ENCODE peak calls at places on chromosomes 7 and 10, in six cellular contexts. K is fibroblast of lung, U is cardiac fibroblast, R is transverse colon, D is astrocyte of the spinal cord, M is A549. Z is an unnamed sample.

GRCh38 chr10:25933653-25934608 is at the start of gene MYO3A:
- DNase-seq in D (no peak), R (no peak), K (no peak), M (no peak), U (no peak), Z (no peak)

GRCh38 chr10:71621783-71622526 is 97.6 kb downstream of the C10orf105 start:
- DNase-seq in U (peak; percentile 19), K (peak; percentile 73), D (peak; percentile 50), M (no peak), R (no peak), Z (peak; percentile 12)

GRCh38 chr10:5284311-5285057 is 80.3 kb upstream of the UCN3 start:
- DNase-seq in U (peak; percentile 97), R (no peak), K (peak; percentile 56), M (peak; percentile 77), D (no peak), Z (no peak)

GRCh38 chr7:140230517-140230861 is 53.7 kb upstream of the KDM7A start:
- DNase-seq in M (no peak), U (no peak), R (peak; percentile 75), D (no peak), K (no peak), Z (no peak)

GRCh38 chr7:126411821-126412383 is 840.8 kb downstream of the GRM8 start:
- DNase-seq in K (no peak), U (no peak), D (no peak), M (no peak), R (no peak), Z (no peak)

GRCh38 chr10:45404770-45405120 is 30.7 kb downstream of the ALOX5 start:
- DNase-seq in D (no peak), U (no peak), R (no peak), M (no peak), K (no peak), Z (no peak)

GRCh38 chr10:79019961-79020491 is 48.7 kb upstream of the ZMIZ1 start:
- DNase-seq in D (no peak), K (no peak), U (peak; percentile 62), M (no peak), R (no peak), Z (no peak)

GRCh38 chr10:96752380-96752779 is 32.1 kb upstream of the PIK3AP1 start:
- DNase-seq in D (no peak), K (peak; percentile 4), U (no peak), M (no peak), R (no peak), Z (no peak)

GRCh38 chr7:127950233-127950935 is 80.9 kb downstream of the LRRC4 start:
- DNase-seq in U (no peak), K (no peak), R (no peak), D (no peak), M (no peak), Z (no peak)

GRCh38 chr7:102244601-102245000 is 42.1 kb upstream of the SH2B2 start:
- DNase-seq in M (no peak), R (no peak), U (no peak), D (no peak), K (no peak), Z (no peak)

GRCh38 chr7:135164357-135165021 is 6.0 kb downstream of the CYREN start:
- DNase-seq in U (peak; percentile 32), M (no peak), R (no peak), K (no peak), D (no peak), Z (no peak)

DNA sequence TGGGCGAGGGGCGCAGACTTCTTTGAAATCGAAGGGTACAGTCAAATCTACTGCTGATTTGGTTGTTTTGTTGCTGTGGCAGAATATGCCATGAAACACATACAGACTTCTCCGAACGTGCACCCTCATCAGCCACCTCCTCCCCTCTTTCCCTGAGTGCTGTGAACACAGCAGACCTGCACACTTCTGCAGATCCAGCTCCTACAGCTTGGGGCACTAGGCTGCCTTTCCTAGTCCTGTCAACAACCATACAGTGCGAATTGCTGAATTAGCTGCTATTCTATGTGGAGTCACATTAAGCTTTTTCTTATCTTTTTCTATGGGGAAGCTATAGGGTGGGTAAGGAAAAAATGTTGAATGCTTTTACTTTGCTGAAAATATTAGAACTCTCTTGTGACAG is 57.5 kb downstream of the COL17A1 start:
- DNase-seq in D (no peak), M (peak; percentile 58), U (peak; percentile 28), K (peak; percentile 8), R (no peak), Z (no peak)
- TF ChIP-seq CTCF in D (peak; percentile 53), M (peak; percentile 15), U (peak; percentile 47), K (peak; percentile 63), R (no peak), Z (peak; percentile 57)

GRCh38 chr10:21290499-21291160 is 234.9 kb downstream of the SKIDA1 start:
- DNase-seq in U (no peak), R (no peak), K (peak; percentile 52), D (no peak), M (no peak), Z (no peak)
- H3K4me3 ChIP-seq in U (no peak overlapping the region), R (no peak overlapping the region), K (no peak overlapping the region), D (no peak overlapping the region), M (no peak overlapping the region), Z (no peak overlapping the region)

GRCh38 chr7:136213012-136213411 is 235.9 kb upstream of the MTPN start:
- DNase-seq in D (no peak), K (no peak), M (no peak), R (no peak), U (no peak), Z (no peak)

DNA sequence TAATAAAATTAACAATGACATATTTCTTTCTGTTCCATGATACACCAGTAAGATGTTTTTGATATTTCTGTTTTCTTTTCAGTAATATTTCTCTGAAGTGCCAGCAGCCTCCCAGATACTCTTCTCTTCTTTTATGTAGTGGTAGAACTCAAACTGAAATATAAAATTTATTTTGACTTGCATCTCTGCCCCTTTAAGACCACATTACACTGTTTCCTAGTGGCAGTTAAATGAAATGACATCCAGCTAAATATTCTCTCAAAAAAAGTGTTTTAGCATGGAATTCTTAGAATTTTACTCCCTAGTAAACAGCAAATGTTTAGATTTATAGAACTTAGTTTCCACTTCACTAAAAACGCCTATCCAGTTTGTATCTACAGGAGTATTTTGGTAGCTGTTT is 237.2 kb upstream of the MTPN start:
- DNase-seq in R (no peak), K (no peak), D (no peak), U (no peak), M (no peak), Z (no peak)
- TF ChIP-seq CTCF in R (no peak), K (no peak), D (peak; percentile 12), U (no peak), M (no peak), Z (no peak)

GRCh38 chr7:80500325-80500724 is 11.5 kb downstream of the GNAT3 start:
- DNase-seq in D (no peak), R (no peak), M (no peak), U (peak; percentile 5), K (no peak), Z (no peak)
- H3K4me3 ChIP-seq in D (no peak overlapping the region), R (no peak overlapping the region), M (no peak overlapping the region), U (no peak overlapping the region), K (no peak overlapping the region), Z (no peak overlapping the region)

GRCh38 chr10:80463868-80464267 is 9.8 kb downstream of the TSPAN14 start:
- DNase-seq in D (no peak), U (no peak), M (no peak), R (no peak), K (no peak), Z (no peak)
- TF ChIP-seq CTCF in D (no peak), U (no peak), M (no peak), R (no peak), K (no peak), Z (no peak)

GRCh38 chr10:101829561-101830315 is 11.5 kb upstream of the OGA start:
- DNase-seq in U (no peak), R (peak; percentile 62), K (no peak), D (no peak), M (no peak), Z (no peak)

GRCh38 chr10:101830322-101831168 is 12.3 kb upstream of the OGA start:
- DNase-seq in R (peak; percentile 93), M (peak; percentile 95), U (peak; percentile 87), D (peak; percentile 84), K (peak; percentile 87), Z (peak; percentile 51)

GRCh38 chr10:101828734-101829551 is 10.7 kb upstream of the OGA start:
- DNase-seq in D (no peak), M (no peak), U (no peak), R (no peak), K (no peak), Z (no peak)

GRCh38 chr10:101833466-101833865 is 10.1 kb downstream of the KCNIP2 start:
- DNase-seq in U (no peak), R (no peak), D (no peak), K (no peak), M (no peak), Z (no peak)

GRCh38 chr10:101831169-101831811 is 12.3 kb downstream of the KCNIP2 start:
- DNase-seq in R (no peak), K (no peak), D (no peak), U (no peak), M (no peak), Z (no peak)
- H3K4me3 ChIP-seq in R (peak overlapping the region; percentile 47), K (no peak overlapping the region), D (peak overlapping the region; percentile 45), U (peak overlapping the region; percentile 57), M (peak overlapping the region; percentile 53), Z (peak overlapping the region; percentile 49)

GRCh38 chr10:110008518-110009339 is 945 bp downstream of the ADD3 start:
- DNase-seq in D (no peak), K (no peak), R (peak; percentile 61), U (no peak), M (peak; percentile 13), Z (no peak)

GRCh38 chr10:110007701-110008517 is at the start of gene ADD3:
- DNase-seq in M (peak; percentile 74), U (peak; percentile 94), K (peak; percentile 91), R (peak; percentile 95), D (peak; percentile 96), Z (peak; percentile 79)

GRCh38 chr10:110006358-110007170 is 1.2 kb upstream of the ADD3 start:
- DNase-seq in D (peak; percentile 73), K (peak; percentile 82), U (peak; percentile 93), M (peak; percentile 31), R (peak; percentile 48), Z (no peak)

GRCh38 chr10:110005716-110006115 is 2.1 kb upstream of the ADD3 start:
- DNase-seq in U (peak; percentile 85), K (peak; percentile 74), D (peak; percentile 67), M (no peak), R (peak; percentile 46), Z (no peak)

GRCh38 chr10:110007171-110007700 is 548 bp upstream of the ADD3 start:
- DNase-seq in M (peak; percentile 35), K (peak; percentile 33), R (no peak), U (peak; percentile 64), D (no peak), Z (no peak)
- TF ChIP-seq CTCF in M (no peak), K (no peak), R (no peak), U (no peak), D (no peak), Z (no peak)

GRCh38 chr10:60139290-60139689 is 232.9 kb upstream of the CCDC6 start:
- DNase-seq in M (no peak), R (no peak), U (no peak), K (no peak), D (no peak), Z (no peak)
- H3K4me3 ChIP-seq in M (peak overlapping the region; percentile 19), R (peak overlapping the region; percentile 42), U (no peak overlapping the region), K (no peak overlapping the region), D (no peak overlapping the region), Z (peak overlapping the region; percentile 1)

Z was measured in astrocyte of the cerebellum.